ENCODE peak calls at places on chromosomes 5 and 9, in ten cellular contexts. F is stomach, J is colonic mucosa, S is PC-3, T is GM13976, K is natural killer cell, R is right atrium auricular region, E is brain microvascular endothelial cell, B is PC-9, M is GM06990. N is an unnamed sample.

GRCh38 chr9:93613791-93614190 is 37.4 kb downstream of the PHF2 start:
- DNase-seq in S (no peak), F (no peak), B (no peak), J (no peak), T (no peak), E (no peak), R (peak; percentile 40), M (no peak), K (no peak), N (no peak)

GRCh38 chr5:116303340-116303739 is 218.5 kb downstream of the COMMD10 start:
- DNase-seq in T (no peak), F (no peak), E (no peak), J (no peak), K (no peak), R (no peak), M (no peak), B (no peak), S (no peak), N (no peak)

GRCh38 chr9:110040788-110041187 is 167.2 kb downstream of the C9orf152 start:
- DNase-seq in E (no peak), J (no peak), T (no peak), M (no peak), R (no peak), K (no peak), B (no peak), F (no peak), S (peak; percentile 11), N (no peak)

GRCh38 chr9:131980267-131980916 is 99.3 kb downstream of the MED27 start:
- DNase-seq in E (no peak), B (no peak), K (no peak), R (no peak), M (no peak), F (no peak), J (no peak), S (no peak), T (no peak), N (no peak)

GRCh38 chr5:109316631-109317030 is 93.1 kb downstream of the PJA2 start:
- DNase-seq in J (no peak), E (peak; percentile 14), K (no peak), R (no peak), B (no peak), M (no peak), F (no peak), T (no peak), S (peak; percentile 22), N (no peak)

GRCh38 chr9:127311239-127311741 is 46.7 kb downstream of the GARNL3 start:
- DNase-seq in T (no peak), E (peak; percentile 52), F (peak; percentile 65), K (no peak), B (peak; percentile 63), S (peak; percentile 86), M (no peak), J (peak; percentile 64), R (peak; percentile 62), N (peak; percentile 36)

GRCh38 chr5:178249191-178249989 is 16.8 kb upstream of the PHYKPL start:
- DNase-seq in K (peak; percentile 52), S (peak; percentile 59), F (no peak), B (no peak), M (no peak), E (no peak), J (no peak), T (no peak), R (no peak), N (no peak)

GRCh38 chr5:126369995-126370731 is 53.0 kb upstream of the GRAMD2B start:
- DNase-seq in T (no peak), R (no peak), J (no peak), E (no peak), B (no peak), S (peak; percentile 31), M (no peak), F (no peak), K (no peak), N (no peak)

DNA sequence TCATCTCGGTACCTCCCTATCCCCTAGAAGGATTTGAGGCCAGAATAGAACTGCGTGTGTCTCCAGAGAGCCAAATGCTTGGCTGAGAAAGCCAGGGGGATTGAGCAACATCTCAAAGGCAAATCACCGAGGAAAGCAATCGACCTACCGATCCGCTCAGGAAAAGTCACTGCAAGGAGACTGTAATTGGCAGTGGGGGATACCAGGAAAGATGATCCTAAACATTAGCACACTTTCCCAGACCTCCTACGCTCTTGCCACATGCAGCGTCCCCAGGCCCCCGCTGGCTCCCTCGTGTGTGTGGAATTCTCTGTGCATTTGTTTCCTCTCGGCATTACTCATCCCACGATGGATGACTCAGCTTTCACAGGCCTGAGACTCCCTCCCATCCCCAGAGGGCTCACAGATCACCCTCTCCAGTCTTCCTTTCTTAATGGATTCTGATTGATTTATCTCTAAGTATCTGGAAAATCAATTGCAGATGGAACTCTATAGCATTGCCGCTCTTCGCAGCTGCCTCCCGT is 82.2 kb upstream of the ICE1 start:
- DNase-seq in J (peak; percentile 35), S (peak; percentile 95), T (no peak), R (peak; percentile 71), F (peak; percentile 28), M (no peak), B (peak; percentile 95), E (peak; percentile 97), K (no peak), N (no peak)
- TF ChIP-seq CTCF in J (no peak), S (peak; percentile 76), T (no peak), R (no peak), F (peak; percentile 11), M (no peak), B (peak; percentile 55), E (peak; percentile 86), K (no peak), N (no peak)

GRCh38 chr5:146039420-146039819 is 66.0 kb downstream of the PLAC8L1 start:
- DNase-seq in S (no peak), M (no peak), R (no peak), E (no peak), F (no peak), T (no peak), B (no peak), J (no peak), K (no peak), N (no peak)

GRCh38 chr5:146043722-146044121 is 61.7 kb downstream of the PLAC8L1 start:
- DNase-seq in T (no peak), F (no peak), E (no peak), J (no peak), S (no peak), K (no peak), M (no peak), R (no peak), B (no peak), N (no peak)

GRCh38 chr5:146040559-146040958 is 64.8 kb downstream of the PLAC8L1 start:
- DNase-seq in S (no peak), E (no peak), J (peak; percentile 48), F (peak; percentile 51), K (no peak), T (no peak), R (no peak), B (no peak), M (no peak), N (no peak)

GRCh38 chr5:146042628-146043279 is 62.6 kb downstream of the PLAC8L1 start:
- DNase-seq in T (no peak), J (peak; percentile 55), M (no peak), E (peak; percentile 29), F (no peak), R (no peak), S (peak; percentile 92), B (peak; percentile 66), K (no peak), N (no peak)

DNA sequence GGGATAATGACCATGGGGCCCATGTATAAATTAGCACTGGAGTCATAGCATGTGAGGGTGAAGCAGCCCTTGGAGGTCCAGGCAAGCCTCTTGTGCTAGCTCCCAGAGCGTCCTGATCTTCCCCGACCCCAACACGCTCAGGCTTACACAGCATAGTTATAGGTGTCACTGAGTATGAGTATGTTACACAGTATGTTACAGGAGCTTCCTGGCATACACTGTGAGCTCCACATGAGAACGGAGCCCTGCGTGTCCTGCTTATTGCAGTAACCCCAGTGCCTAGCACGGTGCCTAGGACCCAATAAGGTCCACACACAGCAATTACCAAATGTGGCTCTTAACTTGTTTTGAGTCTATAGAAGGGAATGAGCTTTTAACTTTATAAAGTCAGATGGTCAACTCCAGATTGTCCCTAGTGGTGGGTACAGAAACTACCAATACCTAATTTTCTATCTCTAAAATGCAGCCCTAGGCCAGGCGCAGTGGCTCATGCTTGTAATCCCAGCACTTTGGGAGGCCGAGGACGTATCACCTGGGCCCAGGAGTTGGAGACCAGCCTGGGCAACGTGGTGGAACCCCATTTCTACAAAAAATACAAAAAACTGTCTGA is 64.1 kb downstream of the PLAC8L1 start:
- DNase-seq in M (no peak), K (no peak), E (no peak), B (no peak), S (peak; percentile 58), J (no peak), F (no peak), T (no peak), R (no peak), N (no peak)
- TF ChIP-seq CTCF in M (peak; percentile 49), K (no peak), E (peak; percentile 47), B (peak; percentile 68), S (peak; percentile 68), J (peak; percentile 19), F (no peak), T (peak; percentile 10), R (no peak), N (peak; percentile 25)

DNA sequence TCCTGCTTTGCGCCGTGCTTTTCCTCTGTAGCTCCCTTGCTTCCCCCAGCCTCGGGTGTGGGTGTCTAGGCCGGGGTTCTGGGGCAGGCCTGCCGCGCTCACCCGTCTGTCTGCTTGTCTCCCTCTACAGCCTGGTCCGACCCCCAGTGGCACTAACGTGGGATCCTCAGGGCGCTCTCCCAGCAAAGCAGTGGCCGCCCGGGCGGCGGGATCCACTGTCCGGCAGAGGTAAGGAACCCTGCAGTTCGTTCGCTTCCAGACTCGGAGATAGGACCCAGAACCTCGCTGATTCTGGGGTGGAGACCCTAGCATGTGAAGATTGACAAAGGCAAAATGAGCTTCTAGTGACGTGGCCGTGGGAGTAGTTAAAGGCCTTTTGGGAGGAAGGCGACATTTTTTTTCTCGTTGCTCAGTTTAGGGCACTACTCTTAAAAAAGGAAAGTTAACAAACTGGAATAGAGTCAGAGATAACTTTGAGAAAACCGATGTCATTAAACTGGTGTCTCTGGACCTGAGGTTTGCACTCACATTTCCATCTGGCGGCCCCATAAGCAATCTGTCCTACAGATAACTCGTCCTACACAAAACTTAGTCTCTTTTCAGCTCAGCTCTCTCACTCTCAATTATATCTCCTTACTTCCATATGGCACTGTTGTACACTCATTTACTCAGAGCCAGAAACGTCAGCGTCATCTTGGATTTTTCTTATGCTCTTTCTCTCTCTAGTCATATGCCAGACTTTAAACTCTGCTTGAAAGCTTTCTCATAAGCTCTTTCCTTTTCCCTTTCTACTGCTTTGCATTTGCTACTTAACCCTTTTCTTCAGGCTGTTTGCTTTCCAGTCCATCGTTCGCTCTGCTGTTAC is 566 bp downstream of the SEC61B start:
- DNase-seq in J (no peak), M (no peak), T (no peak), F (no peak), K (no peak), B (no peak), E (peak; percentile 29), R (no peak), S (no peak), N (no peak)
- TF ChIP-seq CTCF in J (no peak), M (peak; percentile 14), T (no peak), F (no peak), K (no peak), B (no peak), E (peak; percentile 32), R (no peak), S (no peak), N (no peak)

GRCh38 chr9:36143242-36143641 is 6.7 kb downstream of the GLIPR2 start:
- DNase-seq in R (no peak), F (no peak), M (no peak), T (no peak), K (no peak), S (no peak), B (no peak), E (no peak), J (no peak), N (no peak)

GRCh38 chr9:36142510-36143161 is 6.1 kb downstream of the GLIPR2 start:
- DNase-seq in K (no peak), M (no peak), T (no peak), B (no peak), J (peak; percentile 71), S (no peak), R (no peak), E (no peak), F (peak; percentile 41), N (no peak)

GRCh38 chr9:36141761-36142160 is 5.2 kb downstream of the GLIPR2 start:
- DNase-seq in E (no peak), S (no peak), T (no peak), J (no peak), F (no peak), R (no peak), M (no peak), B (no peak), K (no peak), N (no peak)

GRCh38 chr9:36140086-36141084 is 3.9 kb downstream of the GLIPR2 start:
- DNase-seq in S (no peak), F (no peak), M (no peak), J (no peak), T (no peak), R (no peak), B (no peak), E (no peak), K (no peak), N (no peak)

GRCh38 chr9:36141288-36141687 is 4.8 kb downstream of the GLIPR2 start:
- DNase-seq in E (no peak), S (peak; percentile 79), J (no peak), B (peak; percentile 70), K (no peak), M (no peak), T (no peak), F (no peak), R (no peak), N (no peak)
- TF ChIP-seq CTCF in E (peak; percentile 66), S (peak; percentile 54), J (no peak), B (no peak), K (no peak), M (no peak), T (no peak), F (no peak), R (no peak), N (no peak)